ENCODE peak calls at places on chromosomes 6 and 20, in seven cellular contexts. M is glutamatergic neuron, S is choroid plexus epithelial cell, I is heart right ventricle, U is progenitor cell of endocrine pancreas, A is endothelial cell, X is nephron progenitor cell. V is an unnamed sample.

GRCh38 chr6:125301435-125302391 is at the start of gene HDDC2:
- DNase-seq in M (peak; percentile 85), S (peak; percentile 68), I (peak; percentile 80), U (peak; percentile 65), A (peak; percentile 93), X (peak; percentile 85), V (peak; percentile 58)

GRCh38 chr6:170053966-170054661 is 236.8 kb downstream of the DLL1 start:
- DNase-seq in M (peak; percentile 4), S (no peak), I (peak; percentile 2), U (no peak), A (no peak), X (no peak), V (no peak)

GRCh38 chr6:150175611-150176151 is 32.8 kb downstream of the PPP1R14C start:
- DNase-seq in M (no peak), S (no peak), I (no peak), U (no peak), A (no peak), X (no peak), V (no peak)

GRCh38 chr20:53735536-53736050 is 142.0 kb upstream of the ZNF217 start:
- DNase-seq in M (no peak), S (peak; percentile 97), I (no peak), U (no peak), A (no peak), X (no peak), V (peak; percentile 74)

GRCh38 chr6:39225946-39226437 is 3.3 kb downstream of the KCNK5 start:
- DNase-seq in M (no peak), S (no peak), I (no peak), U (no peak), A (no peak), X (no peak), V (no peak)

GRCh38 chr20:59073582-59073981 is 31.0 kb upstream of the PRELID3B start:
- DNase-seq in M (no peak), S (no peak), I (no peak), U (no peak), A (no peak), X (no peak), V (no peak)

GRCh38 chr6:19866900-19867627 is 29.9 kb downstream of the ID4 start:
- DNase-seq in M (no peak), S (peak; percentile 82), I (no peak), U (no peak), A (no peak), X (no peak), V (peak; percentile 51)

GRCh38 chr6:151475653-151476523 is 17.9 kb upstream of the CCDC170 start:
- DNase-seq in M (no peak), S (peak; percentile 74), I (peak; percentile 43), U (no peak), A (peak; percentile 31), X (peak; percentile 51), V (peak; percentile 32)

GRCh38 chr6:111342913-111343312 is 140.1 kb downstream of the REV3L start:
- DNase-seq in M (no peak), S (peak; percentile 63), I (no peak), U (no peak), A (no peak), X (no peak), V (no peak)

GRCh38 chr6:135182993-135183531 is 2.0 kb downstream of the MYB start:
- DNase-seq in M (peak; percentile 22), S (no peak), I (no peak), U (peak; percentile 15), A (peak; percentile 14), X (peak; percentile 38), V (peak; percentile 64)

GRCh38 chr6:12343440-12344162 is 53.4 kb downstream of the EDN1 start:
- DNase-seq in M (no peak), S (peak; percentile 52), I (no peak), U (no peak), A (no peak), X (no peak), V (peak; percentile 59)

GRCh38 chr6:31689249-31690110 is 8.6 kb upstream of the LY6G5C start:
- DNase-seq in M (no peak), S (no peak), I (no peak), U (no peak), A (peak; percentile 20), X (no peak), V (peak; percentile 43)

GRCh38 chr6:156731436-156731835 is 45.7 kb upstream of the ARID1B start:
- DNase-seq in M (peak; percentile 27), S (peak; percentile 19), I (no peak), U (no peak), A (no peak), X (no peak), V (peak; percentile 4)

GRCh38 chr6:11197175-11197535 is 35.3 kb downstream of the NEDD9 start:
- DNase-seq in M (no peak), S (peak; percentile 95), I (no peak), U (no peak), A (no peak), X (no peak), V (no peak)

GRCh38 chr6:147806697-147807096 is 298.2 kb downstream of the SAMD5 start:
- DNase-seq in M (no peak), S (no peak), I (no peak), U (no peak), A (no peak), X (no peak), V (no peak)

GRCh38 chr6:110125361-110125760 is 54.1 kb downstream of the WASF1 start:
- DNase-seq in M (no peak), S (no peak), I (no peak), U (no peak), A (no peak), X (no peak), V (no peak)

GRCh38 chr20:40868568-40869223 is 159.9 kb upstream of the TOP1 start:
- DNase-seq in M (no peak), S (peak; percentile 94), I (peak; percentile 39), U (no peak), A (no peak), X (no peak), V (no peak)

GRCh38 chr20:37611346-37611745 is 82.5 kb upstream of the CTNNBL1 start:
- DNase-seq in M (no peak), S (no peak), I (no peak), U (no peak), A (no peak), X (no peak), V (no peak)

GRCh38 chr20:42941629-42942028 is 248.1 kb downstream of the PTPRT start:
- DNase-seq in M (no peak), S (no peak), I (no peak), U (no peak), A (no peak), X (no peak), V (no peak)

GRCh38 chr20:14785065-14785743 is 447.8 kb upstream of the FLRT3 start:
- DNase-seq in M (no peak), S (no peak), I (no peak), U (no peak), A (no peak), X (no peak), V (no peak)

GRCh38 chr6:163579111-163579879 is 164.8 kb downstream of the QKI start:
- DNase-seq in M (no peak), S (peak; percentile 31), I (no peak), U (no peak), A (no peak), X (no peak), V (no peak)

GRCh38 chr20:20837574-20838021 is 125.2 kb upstream of the RALGAPA2 start:
- DNase-seq in M (peak; percentile 75), S (peak; percentile 69), I (peak; percentile 41), U (peak; percentile 42), A (peak; percentile 72), X (peak; percentile 73), V (peak; percentile 26)

GRCh38 chr20:3632311-3633004 is 30.7 kb downstream of the GFRA4 start:
- DNase-seq in M (no peak), S (peak; percentile 8), I (no peak), U (no peak), A (no peak), X (no peak), V (no peak)
- TF ChIP-seq CTCF in M (no peak), S (no peak), I (no peak), U (no peak), A (no peak), X (no peak), V (no peak)

DNA sequence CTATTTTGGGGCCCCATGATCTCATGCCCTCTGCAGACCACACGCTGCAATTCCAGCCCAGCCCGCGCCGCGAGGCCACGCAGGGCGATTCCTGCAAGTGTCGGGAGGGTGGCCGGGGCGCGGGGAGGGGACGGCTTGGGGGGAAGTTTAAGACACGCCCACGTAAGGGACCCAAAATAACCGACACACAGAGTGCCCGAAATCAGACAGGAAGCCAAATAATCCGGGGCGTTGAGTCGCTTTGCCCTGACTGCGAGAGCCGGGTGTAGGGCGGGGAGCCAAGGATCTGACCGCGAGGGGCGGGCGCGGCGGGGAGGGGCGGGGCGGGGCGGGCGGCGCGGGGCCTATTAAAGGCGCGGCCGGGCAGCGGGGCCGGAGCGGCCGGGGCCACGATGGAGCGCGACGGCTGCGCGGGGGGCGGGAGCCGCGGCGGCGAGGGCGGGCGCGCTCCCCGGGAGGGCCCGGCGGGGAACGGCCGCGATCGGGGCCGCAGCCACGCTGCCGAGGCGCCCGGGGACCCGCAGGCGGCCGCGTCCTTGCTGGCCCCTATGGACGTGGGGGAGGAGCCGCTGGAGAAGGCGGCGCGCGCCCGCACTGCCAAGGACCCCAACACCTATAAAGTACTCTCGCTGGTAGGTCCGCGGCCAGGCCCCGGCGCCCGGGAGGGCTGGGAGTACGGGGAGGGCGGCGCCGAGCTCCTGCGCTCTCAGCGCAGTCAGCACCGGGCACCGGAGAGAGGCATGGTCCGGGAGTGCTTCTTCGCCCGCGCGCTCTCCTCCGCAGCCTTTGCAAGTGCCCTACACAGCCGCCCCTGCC is at the start of gene ENPP1:
- DNase-seq in M (peak; percentile 76), S (peak; percentile 60), I (peak; percentile 78), U (peak; percentile 52), A (peak; percentile 66), X (peak; percentile 76), V (peak; percentile 69)
- TF ChIP-seq CTCF in M (no peak), S (peak; percentile 22), I (peak; percentile 15), U (peak; percentile 54), A (no peak), X (no peak), V (peak; percentile 29)

GRCh38 chr6:75268988-75269354 is 15.6 kb downstream of the TMEM30A start:
- DNase-seq in M (no peak), S (no peak), I (no peak), U (no peak), A (no peak), X (no peak), V (no peak)
- TF ChIP-seq CTCF in M (no peak), S (no peak), I (no peak), U (no peak), A (no peak), X (no peak), V (no peak)

GRCh38 chr20:33668791-33669155 is 2.0 kb downstream of the ACTL10 start:
- DNase-seq in M (no peak), S (no peak), I (no peak), U (no peak), A (no peak), X (no peak), V (no peak)

GRCh38 chr20:33666293-33667244 is at the start of gene ACTL10:
- DNase-seq in M (peak; percentile 91), S (peak; percentile 99), I (peak; percentile 98), U (peak; percentile 77), A (peak; percentile 74), X (peak; percentile 85), V (peak; percentile 99)

GRCh38 chr20:33667245-33668086 is 723 bp downstream of the ACTL10 start:
- DNase-seq in M (no peak), S (peak; percentile 82), I (peak; percentile 42), U (no peak), A (no peak), X (peak; percentile 31), V (peak; percentile 97)

GRCh38 chr20:33669224-33669623 is 2.5 kb downstream of the ACTL10 start:
- DNase-seq in M (no peak), S (no peak), I (no peak), U (no peak), A (no peak), X (no peak), V (no peak)

GRCh38 chr20:33668087-33668790 is 1.5 kb downstream of the ACTL10 start:
- DNase-seq in M (peak; percentile 93), S (no peak), I (peak; percentile 76), U (peak; percentile 72), A (peak; percentile 85), X (peak; percentile 76), V (no peak)
- TF ChIP-seq CTCF in M (no peak), S (peak; percentile 80), I (peak; percentile 94), U (no peak), A (no peak), X (peak; percentile 65), V (no peak)